ENCODE peak calls at places on chromosomes 12 and 14, in seven cellular contexts. K is neural progenitor cell, C is sigmoid colon, Y is PC-3, R is endodermal cell, W is IMR-90, A is fibroblast of lung. J is an unnamed sample. For H3K36me3, the result is how much of the 10 kb centered on the place peaks cover.

GRCh38 chr14:97180304-97181200 is 383.4 kb downstream of the VRK1 start:
- DNase-seq in K (no peak), C (no peak), Y (peak), R (peak), W (no peak), A (peak), J (no peak)

GRCh38 chr12:3179731-3180130 is 102.6 kb downstream of the TSPAN9 start:
- DNase-seq in K (no peak), C (no peak), Y (no peak), R (no peak), W (no peak), A (no peak), J (no peak)

GRCh38 chr12:50641566-50641965 is 122.3 kb upstream of the ATF1 start:
- DNase-seq in K (no peak), C (no peak), Y (no peak), R (peak), W (no peak), A (no peak), J (peak)

GRCh38 chr14:99554757-99555531 is 49.1 kb downstream of the CCDC85C start:
- DNase-seq in K (no peak), C (no peak), Y (no peak), R (no peak), W (no peak), A (no peak), J (peak)

GRCh38 chr14:72714094-72714493 is 179.8 kb downstream of the DPF3 start:
- DNase-seq in K (no peak), C (peak), Y (no peak), R (no peak), W (no peak), A (no peak), J (no peak)

GRCh38 chr12:32589165-32589891 is 89.8 kb upstream of the DNM1L start:
- DNase-seq in K (no peak), C (no peak), Y (no peak), R (no peak), W (no peak), A (no peak), J (no peak)

GRCh38 chr12:52847335-52848102 is 1.3 kb downstream of the KRT78 start:
- DNase-seq in K (peak), C (no peak), Y (peak), R (no peak), W (no peak), A (peak), J (no peak)

GRCh38 chr12:41190360-41190759 is 2.2 kb downstream of the PDZRN4 start:
- DNase-seq in K (peak), C (peak), Y (peak), R (peak), W (no peak), A (peak), J (no peak)

GRCh38 chr12:132828706-132829534 is at the start of gene GOLGA3:
- DNase-seq in K (peak), C (peak), Y (peak), R (peak), W (peak), A (peak), J (peak)

GRCh38 chr14:96574633-96575191 is 72.5 kb downstream of the PAPOLA start:
- DNase-seq in K (no peak), C (no peak), Y (peak), R (no peak), W (peak), A (peak), J (no peak)

GRCh38 chr14:35368993-35369392 is 35.6 kb downstream of the NFKBIA start:
- DNase-seq in K (no peak), C (no peak), Y (no peak), R (no peak), W (no peak), A (no peak), J (no peak)

GRCh38 chr12:64566882-64567517 is 43.3 kb upstream of the RASSF3 start:
- DNase-seq in K (peak), C (peak), Y (no peak), R (peak), W (no peak), A (no peak), J (no peak)

GRCh38 chr12:92905811-92906554 is 23.1 kb downstream of the EEA1 start:
- DNase-seq in K (no peak), C (no peak), Y (no peak), R (no peak), W (peak), A (peak), J (no peak)

GRCh38 chr14:95054346-95055280 is 102.7 kb downstream of the DICER1 start:
- DNase-seq in K (no peak), C (peak), Y (no peak), R (peak), W (no peak), A (no peak), J (no peak)

GRCh38 chr14:60655898-60656754 is 6.8 kb upstream of the SIX1 start:
- DNase-seq in K (peak), C (no peak), Y (no peak), R (peak), W (peak), A (peak), J (no peak)

GRCh38 chr12:10721654-10722501 is 1.2 kb downstream of the YBX3 start:
- DNase-seq in K (peak), C (peak), Y (peak), R (no peak), W (peak), A (peak), J (peak)

GRCh38 chr12:29672580-29672979 is 111.2 kb downstream of the TMTC1 start:
- DNase-seq in K (no peak), C (no peak), Y (no peak), R (no peak), W (no peak), A (no peak), J (no peak)

GRCh38 chr14:31006703-31007102 is 18.7 kb upstream of the AP4S1 start:
- DNase-seq in K (no peak), C (no peak), Y (no peak), R (no peak), W (no peak), A (no peak), J (no peak)

GRCh38 chr12:18753481-18754117 is 15.7 kb downstream of the CAPZA3 start:
- DNase-seq in K (peak), C (no peak), Y (no peak), R (peak), W (peak), A (peak), J (no peak)

GRCh38 chr12:76762556-76762955 is 1.4 kb upstream of the ZDHHC17 start:
- DNase-seq in K (peak), C (no peak), Y (no peak), R (peak), W (no peak), A (no peak), J (no peak)

GRCh38 chr14:73372529-73372928 is 85.8 kb downstream of the NUMB start:
- DNase-seq in K (no peak), C (no peak), Y (no peak), R (no peak), W (no peak), A (no peak), J (no peak)

GRCh38 chr12:32776258-32776657 is 20.6 kb upstream of the YARS2 start:
- DNase-seq in K (no peak), C (no peak), Y (peak), R (no peak), W (no peak), A (no peak), J (no peak)

GRCh38 chr12:3446235-3446634 is 44.8 kb upstream of the PRMT8 start:
- DNase-seq in K (no peak), C (no peak), Y (no peak), R (peak), W (no peak), A (no peak), J (no peak)

GRCh38 chr14:99226687-99227086 is 45.3 kb downstream of the BCL11B start:
- DNase-seq in K (no peak), C (no peak), Y (no peak), R (no peak), W (no peak), A (no peak), J (no peak)

GRCh38 chr12:84891106-84891838 is 21.3 kb downstream of the SLC6A15 start:
- DNase-seq in K (no peak), C (no peak), Y (no peak), R (no peak), W (peak), A (no peak), J (no peak)

GRCh38 chr14:94120667-94121335 is 8.6 kb downstream of the IFI27L2 start:
- DNase-seq in K (no peak), C (peak), Y (peak), R (no peak), W (peak), A (peak), J (no peak)

GRCh38 chr14:71730471-71730870 is 201.8 kb upstream of the RGS6 start:
- DNase-seq in K (no peak), C (no peak), Y (no peak), R (no peak), W (no peak), A (peak), J (no peak)

GRCh38 chr14:93035917-93036651 is 79.6 kb downstream of the ITPK1 start:
- DNase-seq in K (peak), C (peak), Y (peak), R (no peak), W (no peak), A (peak), J (no peak)
- H3K27ac ChIP-seq in K (no peak), C (peak), Y (no peak), R (peak), W (no peak), A (peak), J (no peak)

DNA sequence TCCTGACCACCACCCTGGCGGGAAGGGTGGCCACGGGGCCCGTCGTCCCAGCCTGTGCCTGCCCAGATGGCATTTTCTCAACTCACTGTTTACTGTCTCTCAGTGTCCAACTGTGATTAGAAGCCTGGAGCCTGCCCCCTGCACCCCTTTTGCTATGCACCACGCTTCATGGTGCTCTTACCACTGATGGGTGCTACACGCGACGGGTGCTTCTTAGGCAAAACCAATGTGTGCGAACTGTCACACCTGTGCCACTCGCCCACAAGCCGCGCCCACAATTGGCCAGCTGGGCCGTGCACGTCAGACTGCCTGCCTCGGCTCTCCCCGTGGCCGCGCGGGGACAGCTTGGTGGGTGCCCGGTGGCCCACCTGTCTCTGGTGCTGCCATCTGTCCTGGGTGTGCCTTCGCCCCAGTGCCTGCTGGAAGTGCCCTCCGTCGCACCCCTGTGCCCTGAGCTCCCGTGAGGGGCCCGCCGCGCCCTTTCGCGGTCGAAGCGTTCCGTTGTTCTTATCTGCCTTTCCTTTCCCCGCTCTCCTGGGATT is 15.1 kb upstream of the AMN start:
- DNase-seq in K (no peak), C (no peak), Y (no peak), R (no peak), W (no peak), A (no peak), J (no peak)
- H3K36me3 ChIP-seq in K (under half), C (under half), Y (under half), R (under half), W (under half), A (under half), J (under half)

GRCh38 chr12:115456946-115457689 is 773.1 kb upstream of the TBX3 start:
- DNase-seq in K (peak), C (no peak), Y (peak), R (peak), W (no peak), A (no peak), J (no peak)
- TF ChIP-seq CTCF in K (peak), C (no peak), Y (peak), R (peak), W (no peak), A (no peak), J (no peak)

DNA sequence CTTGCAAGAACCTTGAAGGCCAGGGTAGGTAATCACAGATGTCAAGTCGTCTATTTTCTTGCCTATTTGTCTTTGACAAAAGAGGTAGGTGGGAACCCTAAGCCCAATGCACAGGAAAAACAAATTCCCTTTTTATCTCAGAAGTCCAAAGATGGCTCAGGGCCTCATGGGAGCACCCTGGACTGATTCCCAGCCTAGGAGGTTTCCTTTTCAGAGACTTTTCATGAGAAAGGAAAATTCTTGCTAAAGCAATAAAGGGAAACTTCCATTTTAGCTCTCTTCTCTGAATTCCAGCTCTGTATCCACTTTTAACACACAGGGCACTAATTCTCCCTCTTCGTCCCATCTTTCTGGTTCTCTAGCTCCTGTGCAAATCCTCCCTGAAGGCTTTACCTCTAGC is 1.2 kb downstream of the ZNF641 start:
- DNase-seq in K (no peak), C (no peak), Y (no peak), R (no peak), W (no peak), A (peak), J (no peak)
- H3K27ac ChIP-seq in K (no peak), C (peak), Y (no peak), R (no peak), W (no peak), A (no peak), J (peak)

DNA sequence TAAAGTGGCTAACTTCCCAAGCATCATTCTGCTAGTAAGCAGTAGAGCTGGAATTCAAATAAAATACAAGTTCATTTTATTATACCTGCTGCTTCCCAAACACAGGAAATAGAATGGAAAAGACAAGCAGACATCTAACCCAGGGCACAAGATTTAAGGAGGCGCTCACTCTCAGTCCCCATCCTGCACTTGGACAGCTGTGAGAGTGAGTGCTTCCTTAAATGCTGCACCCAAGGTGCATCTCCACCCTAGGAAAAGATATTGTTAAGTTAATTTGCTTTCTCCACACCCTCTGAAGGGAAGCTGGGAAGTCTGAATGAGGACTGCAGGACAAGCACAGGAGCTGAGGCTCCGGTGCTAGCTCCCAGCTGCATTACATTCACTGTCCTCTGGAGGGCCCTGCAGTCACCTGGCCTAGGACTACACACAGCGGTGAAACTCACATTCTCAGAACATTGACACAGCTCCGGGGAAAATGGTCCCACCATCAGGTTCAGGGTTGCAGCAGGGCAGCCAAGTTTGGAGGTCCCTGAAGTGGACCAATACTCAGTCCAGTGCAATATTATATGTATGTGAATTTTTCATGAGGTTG is 14.2 kb downstream of the HEBP1 start:
- DNase-seq in K (peak), C (no peak), Y (peak), R (peak), W (peak), A (peak), J (no peak)
- H3K36me3 ChIP-seq in K (under half), C (half or more), Y (under half), R (under half), W (under half), A (under half), J (under half)

DNA sequence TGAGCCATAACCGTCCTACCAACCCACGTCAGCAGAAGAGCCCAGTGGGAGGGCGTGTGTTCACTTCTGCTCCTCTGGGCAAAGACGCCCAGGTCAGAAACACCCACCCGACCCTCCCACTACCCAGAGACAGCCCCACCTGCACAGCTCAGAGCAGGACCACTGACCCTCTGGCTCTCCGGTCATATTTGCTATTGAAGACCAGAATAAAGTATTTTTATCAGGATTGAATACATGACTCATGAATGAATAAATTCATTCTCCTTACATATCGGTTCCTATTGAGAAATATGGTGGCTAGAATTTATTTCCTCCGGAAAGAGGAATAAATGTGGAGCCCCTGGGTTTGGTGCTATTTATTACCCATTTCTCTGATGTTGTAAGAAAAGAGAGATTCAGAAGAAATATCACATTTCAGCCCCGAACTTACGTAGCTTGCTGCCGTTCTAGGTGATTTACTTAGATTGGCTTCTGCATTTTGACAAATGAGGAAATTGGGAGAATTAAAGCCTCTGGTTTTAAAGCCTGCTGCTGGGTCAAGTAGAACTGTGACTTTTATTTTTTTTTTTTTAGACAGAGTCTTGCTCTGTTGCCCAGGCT is 36.4 kb upstream of the P2RX7 start:
- DNase-seq in K (no peak), C (no peak), Y (no peak), R (no peak), W (no peak), A (no peak), J (no peak)
- TF ChIP-seq CTCF in K (no peak), C (peak), Y (no peak), R (peak), W (no peak), A (no peak), J (no peak)

DNA sequence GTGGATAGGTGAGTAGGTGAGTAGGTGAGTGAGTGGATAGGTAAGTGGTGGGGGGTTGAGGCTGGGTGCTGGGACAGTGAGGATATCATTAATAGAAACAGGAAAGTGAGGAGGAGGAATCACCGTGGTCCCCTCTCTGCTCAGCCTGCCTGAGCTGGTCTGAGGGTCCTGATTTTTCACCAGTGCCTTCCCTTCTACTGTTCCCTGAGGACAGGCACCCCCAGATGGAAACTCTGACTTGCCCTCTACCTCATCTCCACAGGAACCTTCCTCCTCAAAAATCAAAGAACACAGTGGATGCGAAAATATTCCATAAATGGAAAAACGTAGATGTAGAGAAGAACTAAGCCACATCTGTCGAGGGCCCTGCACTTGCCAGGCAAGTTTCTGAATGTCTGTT is 1.9 kb downstream of the GPR68 start:
- DNase-seq in K (no peak), C (no peak), Y (no peak), R (no peak), W (no peak), A (no peak), J (no peak)
- H3K27ac ChIP-seq in K (no peak), C (no peak), Y (no peak), R (no peak), W (no peak), A (no peak), J (no peak)

GRCh38 chr12:51706206-51706605 is 115.2 kb downstream of the SCN8A start:
- DNase-seq in K (no peak), C (no peak), Y (no peak), R (peak), W (no peak), A (no peak), J (no peak)
- H3K36me3 ChIP-seq in K (under half), C (under half), Y (under half), R (under half), W (under half), A (under half), J (under half)